ENCODE peak calls at places on chromosomes 3 and 15, in ten cellular contexts. One of them, this sample, is unnamed.

GRCh38 chr3:55364426-55364825 is 122.7 kb downstream of the WNT5A start:
- DNase-seq in DND-41: no peak
- DNase-seq in PC-3: peak; percentile 10
- DNase-seq in dorsolateral prefrontal cortex: no peak
- DNase-seq in adrenal gland: no peak
- DNase-seq in spleen: no peak
- DNase-seq in left ventricle myocardium inferior: no peak
- DNase-seq in brain microvascular endothelial cell: no peak
- DNase-seq in heart right ventricle: no peak
- DNase-seq in GM12878: no peak
- DNase-seq in this sample: no peak

GRCh38 chr3:10744098-10744465 is 71.9 kb upstream of the SLC6A11 start:
- DNase-seq in GM12878: no peak
- DNase-seq in adrenal gland: no peak
- DNase-seq in spleen: no peak
- DNase-seq in DND-41: no peak
- DNase-seq in left ventricle myocardium inferior: no peak
- DNase-seq in brain microvascular endothelial cell: no peak
- DNase-seq in dorsolateral prefrontal cortex: peak; percentile 55
- DNase-seq in heart right ventricle: no peak
- DNase-seq in PC-3: peak; percentile 25
- DNase-seq in this sample: no peak

GRCh38 chr15:41043276-41043675 is 72.8 kb downstream of the INO80 start:
- DNase-seq in heart right ventricle: no peak
- DNase-seq in adrenal gland: no peak
- DNase-seq in brain microvascular endothelial cell: peak; percentile 37
- DNase-seq in left ventricle myocardium inferior: no peak
- DNase-seq in GM12878: no peak
- DNase-seq in dorsolateral prefrontal cortex: no peak
- DNase-seq in spleen: no peak
- DNase-seq in PC-3: no peak
- DNase-seq in DND-41: no peak
- DNase-seq in this sample: no peak

GRCh38 chr15:78223396-78224023 is 10.9 kb downstream of the ACSBG1 start:
- DNase-seq in heart right ventricle: peak; percentile 53
- DNase-seq in brain microvascular endothelial cell: no peak
- DNase-seq in left ventricle myocardium inferior: peak; percentile 55
- DNase-seq in DND-41: no peak
- DNase-seq in dorsolateral prefrontal cortex: no peak
- DNase-seq in spleen: peak; percentile 12
- DNase-seq in GM12878: no peak
- DNase-seq in PC-3: no peak
- DNase-seq in adrenal gland: no peak
- DNase-seq in this sample: no peak

GRCh38 chr3:184450542-184450941 is 70.7 kb downstream of the CHRD start:
- DNase-seq in GM12878: no peak
- DNase-seq in DND-41: no peak
- DNase-seq in heart right ventricle: no peak
- DNase-seq in PC-3: no peak
- DNase-seq in brain microvascular endothelial cell: no peak
- DNase-seq in left ventricle myocardium inferior: no peak
- DNase-seq in spleen: no peak
- DNase-seq in adrenal gland: no peak
- DNase-seq in dorsolateral prefrontal cortex: no peak
- DNase-seq in this sample: no peak

GRCh38 chr3:47604145-47604544 is 25.5 kb upstream of the CSPG5 start:
- DNase-seq in PC-3: no peak
- DNase-seq in adrenal gland: no peak
- DNase-seq in left ventricle myocardium inferior: no peak
- DNase-seq in dorsolateral prefrontal cortex: no peak
- DNase-seq in GM12878: no peak
- DNase-seq in heart right ventricle: no peak
- DNase-seq in spleen: no peak
- DNase-seq in brain microvascular endothelial cell: no peak
- DNase-seq in DND-41: no peak
- DNase-seq in this sample: no peak

GRCh38 chr3:70383360-70383831 is 71.0 kb upstream of the MDFIC2 start:
- DNase-seq in dorsolateral prefrontal cortex: no peak
- DNase-seq in GM12878: peak; percentile 37
- DNase-seq in brain microvascular endothelial cell: no peak
- DNase-seq in PC-3: no peak
- DNase-seq in left ventricle myocardium inferior: no peak
- DNase-seq in spleen: no peak
- DNase-seq in DND-41: no peak
- DNase-seq in adrenal gland: no peak
- DNase-seq in heart right ventricle: no peak
- DNase-seq in this sample: no peak

GRCh38 chr15:58043192-58043903 is 22.2 kb downstream of the ALDH1A2 start:
- DNase-seq in heart right ventricle: peak; percentile 20
- DNase-seq in left ventricle myocardium inferior: peak; percentile 33
- DNase-seq in brain microvascular endothelial cell: peak; percentile 51
- DNase-seq in spleen: no peak
- DNase-seq in dorsolateral prefrontal cortex: peak; percentile 36
- DNase-seq in adrenal gland: peak; percentile 62
- DNase-seq in DND-41: peak; percentile 35
- DNase-seq in GM12878: no peak
- DNase-seq in PC-3: peak; percentile 42
- DNase-seq in this sample: no peak

GRCh38 chr15:84598250-84598649 is 2.6 kb upstream of the ZSCAN2 start:
- DNase-seq in DND-41: peak; percentile 66
- DNase-seq in dorsolateral prefrontal cortex: no peak
- DNase-seq in spleen: no peak
- DNase-seq in PC-3: no peak
- DNase-seq in brain microvascular endothelial cell: peak; percentile 16
- DNase-seq in heart right ventricle: no peak
- DNase-seq in GM12878: no peak
- DNase-seq in adrenal gland: no peak
- DNase-seq in left ventricle myocardium inferior: no peak
- DNase-seq in this sample: no peak

GRCh38 chr15:84832446-84833040 is 15.4 kb downstream of the ALPK3 start:
- DNase-seq in adrenal gland: no peak
- DNase-seq in GM12878: no peak
- DNase-seq in brain microvascular endothelial cell: no peak
- DNase-seq in heart right ventricle: no peak
- DNase-seq in dorsolateral prefrontal cortex: no peak
- DNase-seq in spleen: no peak
- DNase-seq in DND-41: no peak
- DNase-seq in PC-3: peak; percentile 11
- DNase-seq in left ventricle myocardium inferior: no peak
- DNase-seq in this sample: no peak

GRCh38 chr3:176927985-176928931 is 269.0 kb downstream of the TBL1XR1 start:
- DNase-seq in left ventricle myocardium inferior: no peak
- DNase-seq in heart right ventricle: no peak
- DNase-seq in DND-41: no peak
- DNase-seq in brain microvascular endothelial cell: no peak
- DNase-seq in GM12878: no peak
- DNase-seq in spleen: no peak
- DNase-seq in adrenal gland: no peak
- DNase-seq in PC-3: no peak
- DNase-seq in dorsolateral prefrontal cortex: peak; percentile 30
- DNase-seq in this sample: no peak

GRCh38 chr15:88177451-88177850 is 79.1 kb downstream of the NTRK3 start:
- DNase-seq in DND-41: no peak
- DNase-seq in spleen: no peak
- DNase-seq in heart right ventricle: no peak
- DNase-seq in PC-3: no peak
- DNase-seq in GM12878: no peak
- DNase-seq in left ventricle myocardium inferior: no peak
- DNase-seq in dorsolateral prefrontal cortex: no peak
- DNase-seq in adrenal gland: no peak
- DNase-seq in brain microvascular endothelial cell: no peak
- DNase-seq in this sample: no peak

GRCh38 chr3:23312866-23313265 is 109.7 kb downstream of the UBE2E2 start:
- DNase-seq in spleen: no peak
- DNase-seq in dorsolateral prefrontal cortex: no peak
- DNase-seq in DND-41: no peak
- DNase-seq in GM12878: no peak
- DNase-seq in PC-3: no peak
- DNase-seq in adrenal gland: no peak
- DNase-seq in brain microvascular endothelial cell: peak; percentile 24
- DNase-seq in left ventricle myocardium inferior: no peak
- DNase-seq in heart right ventricle: no peak
- DNase-seq in this sample: no peak

GRCh38 chr3:12948891-12949711 is 107.7 kb upstream of the RPL32 start:
- DNase-seq in spleen: no peak
- DNase-seq in adrenal gland: peak; percentile 72
- DNase-seq in DND-41: no peak
- DNase-seq in dorsolateral prefrontal cortex: no peak
- DNase-seq in heart right ventricle: no peak
- DNase-seq in left ventricle myocardium inferior: no peak
- DNase-seq in PC-3: peak; percentile 14
- DNase-seq in GM12878: no peak
- DNase-seq in brain microvascular endothelial cell: peak; percentile 10
- DNase-seq in this sample: no peak

GRCh38 chr3:121063628-121064027 is 155.6 kb downstream of the STXBP5L start:
- DNase-seq in left ventricle myocardium inferior: no peak
- DNase-seq in brain microvascular endothelial cell: no peak
- DNase-seq in heart right ventricle: no peak
- DNase-seq in spleen: no peak
- DNase-seq in PC-3: no peak
- DNase-seq in GM12878: no peak
- DNase-seq in adrenal gland: no peak
- DNase-seq in dorsolateral prefrontal cortex: no peak
- DNase-seq in DND-41: no peak
- DNase-seq in this sample: no peak

GRCh38 chr3:12316721-12317351 is 28.0 kb downstream of the PPARG start:
- DNase-seq in heart right ventricle: no peak
- DNase-seq in dorsolateral prefrontal cortex: no peak
- DNase-seq in DND-41: no peak
- DNase-seq in brain microvascular endothelial cell: no peak
- DNase-seq in spleen: no peak
- DNase-seq in left ventricle myocardium inferior: no peak
- DNase-seq in PC-3: no peak
- DNase-seq in adrenal gland: no peak
- DNase-seq in GM12878: peak; percentile 5
- DNase-seq in this sample: no peak

GRCh38 chr3:183274609-183275008 is 21.6 kb downstream of the B3GNT5 start:
- DNase-seq in dorsolateral prefrontal cortex: no peak
- DNase-seq in adrenal gland: no peak
- DNase-seq in GM12878: no peak
- DNase-seq in brain microvascular endothelial cell: no peak
- DNase-seq in spleen: no peak
- DNase-seq in left ventricle myocardium inferior: no peak
- DNase-seq in DND-41: no peak
- DNase-seq in heart right ventricle: no peak
- DNase-seq in PC-3: peak; percentile 90
- DNase-seq in this sample: no peak
- H3K4me3 ChIP-seq in dorsolateral prefrontal cortex: no peak overlapping the region
- H3K4me3 ChIP-seq in adrenal gland: no peak overlapping the region
- H3K4me3 ChIP-seq in GM12878: no peak overlapping the region
- H3K4me3 ChIP-seq in brain microvascular endothelial cell: no peak overlapping the region
- H3K4me3 ChIP-seq in spleen: no peak overlapping the region
- H3K4me3 ChIP-seq in left ventricle myocardium inferior: no peak overlapping the region
- H3K4me3 ChIP-seq in DND-41: no peak overlapping the region
- H3K4me3 ChIP-seq in heart right ventricle: no peak overlapping the region
- H3K4me3 ChIP-seq in PC-3: peak overlapping the region; percentile 37
- H3K4me3 ChIP-seq in this sample: no peak overlapping the region

GRCh38 chr3:186451371-186451770 is 89.3 kb upstream of the DGKG start:
- DNase-seq in adrenal gland: no peak
- DNase-seq in heart right ventricle: no peak
- DNase-seq in PC-3: peak; percentile 52
- DNase-seq in left ventricle myocardium inferior: no peak
- DNase-seq in DND-41: no peak
- DNase-seq in dorsolateral prefrontal cortex: no peak
- DNase-seq in spleen: no peak
- DNase-seq in brain microvascular endothelial cell: no peak
- DNase-seq in GM12878: no peak
- DNase-seq in this sample: no peak
- H3K27me3 ChIP-seq in adrenal gland: no peaks in the 10 kb centered on the region
- H3K27me3 ChIP-seq in heart right ventricle: no peaks in the 10 kb centered on the region
- H3K27me3 ChIP-seq in PC-3: no peaks in the 10 kb centered on the region
- H3K27me3 ChIP-seq in left ventricle myocardium inferior: no peaks in the 10 kb centered on the region
- H3K27me3 ChIP-seq in DND-41: no peaks in the 10 kb centered on the region
- H3K27me3 ChIP-seq in dorsolateral prefrontal cortex: no peaks in the 10 kb centered on the region
- H3K27me3 ChIP-seq in spleen: no peaks in the 10 kb centered on the region
- H3K27me3 ChIP-seq in brain microvascular endothelial cell: peaks cover 19% of the 10 kb centered on the region
- H3K27me3 ChIP-seq in GM12878: no peaks in the 10 kb centered on the region
- H3K27me3 ChIP-seq in this sample: no peaks in the 10 kb centered on the region

GRCh38 chr15:92506506-92506905 is 112.8 kb downstream of the ST8SIA2 start:
- DNase-seq in spleen: no peak
- DNase-seq in adrenal gland: no peak
- DNase-seq in PC-3: no peak
- DNase-seq in brain microvascular endothelial cell: no peak
- DNase-seq in GM12878: no peak
- DNase-seq in dorsolateral prefrontal cortex: no peak
- DNase-seq in left ventricle myocardium inferior: no peak
- DNase-seq in heart right ventricle: no peak
- DNase-seq in DND-41: no peak
- DNase-seq in this sample: no peak
- H3K4me3 ChIP-seq in spleen: no peak overlapping the region
- H3K4me3 ChIP-seq in adrenal gland: no peak overlapping the region
- H3K4me3 ChIP-seq in PC-3: no peak overlapping the region
- H3K4me3 ChIP-seq in brain microvascular endothelial cell: no peak overlapping the region
- H3K4me3 ChIP-seq in GM12878: no peak overlapping the region
- H3K4me3 ChIP-seq in dorsolateral prefrontal cortex: no peak overlapping the region
- H3K4me3 ChIP-seq in left ventricle myocardium inferior: no peak overlapping the region
- H3K4me3 ChIP-seq in heart right ventricle: no peak overlapping the region
- H3K4me3 ChIP-seq in DND-41: no peak overlapping the region
- H3K4me3 ChIP-seq in this sample: no peak overlapping the region

DNA sequence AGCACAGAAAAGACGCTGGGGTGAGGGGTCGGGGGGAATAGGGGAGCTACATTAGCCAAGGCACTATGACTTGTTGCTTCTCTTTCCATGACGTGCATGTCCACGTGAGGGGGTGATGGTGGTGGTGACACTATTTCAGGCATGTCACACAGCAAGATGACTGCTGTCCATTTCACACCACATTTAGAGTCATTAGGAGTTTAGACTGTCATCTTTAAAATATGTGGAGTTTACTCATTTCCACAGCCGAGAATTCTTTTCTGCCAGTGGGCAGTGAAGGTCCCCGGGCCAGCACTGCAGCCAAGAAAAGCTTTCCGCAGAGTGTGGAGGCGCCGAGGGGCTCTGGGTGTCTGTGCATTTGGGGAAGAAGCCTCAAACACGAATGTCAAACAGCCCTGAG is 954 bp upstream of the DGKG start:
- DNase-seq in brain microvascular endothelial cell: no peak
- DNase-seq in GM12878: no peak
- DNase-seq in heart right ventricle: no peak
- DNase-seq in PC-3: no peak
- DNase-seq in spleen: no peak
- DNase-seq in left ventricle myocardium inferior: no peak
- DNase-seq in adrenal gland: peak; percentile 26
- DNase-seq in DND-41: no peak
- DNase-seq in dorsolateral prefrontal cortex: no peak
- DNase-seq in this sample: no peak
- H3K27me3 ChIP-seq in brain microvascular endothelial cell: peaks cover 20% of the 10 kb centered on the region
- H3K27me3 ChIP-seq in GM12878: peaks cover 9% of the 10 kb centered on the region
- H3K27me3 ChIP-seq in heart right ventricle: peaks cover 35% of the 10 kb centered on the region
- H3K27me3 ChIP-seq in PC-3: peaks cover 45% of the 10 kb centered on the region
- H3K27me3 ChIP-seq in spleen: peaks cover 22% of the 10 kb centered on the region
- H3K27me3 ChIP-seq in left ventricle myocardium inferior: peaks cover 41% of the 10 kb centered on the region
- H3K27me3 ChIP-seq in adrenal gland: peaks cover 33% of the 10 kb centered on the region
- H3K27me3 ChIP-seq in DND-41: peaks cover 24% of the 10 kb centered on the region
- H3K27me3 ChIP-seq in dorsolateral prefrontal cortex: no peaks in the 10 kb centered on the region
- H3K27me3 ChIP-seq in this sample: peaks cover 11% of the 10 kb centered on the region